ENCODE peak calls at places on chromosomes 11 and 22, in four cellular contexts. Y, N, G and K are unnamed samples.

GRCh38 chr11:29395555-29396072 is 621.2 kb downstream of the KCNA4 start:
- DNase-seq in N (no peak), G (no peak), Y (no peak), K (no peak)

GRCh38 chr11:1939006-1939626 is 8.0 kb upstream of the MRPL23 start:
- DNase-seq in N (no peak), G (no peak), Y (no peak), K (no peak)

GRCh38 chr11:57424802-57425564 is 1.9 kb downstream of the SLC43A3 start:
- DNase-seq in G (peak; percentile 20), N (peak; percentile 95), Y (peak; percentile 98), K (no peak)

GRCh38 chr11:35398881-35399280 is 20.5 kb downstream of the SLC1A2 start:
- DNase-seq in Y (no peak), G (no peak), N (no peak), K (no peak)

GRCh38 chr11:116851631-116852030 is 14.2 kb upstream of the APOA1 start:
- DNase-seq in N (no peak), G (no peak), Y (no peak), K (no peak)

GRCh38 chr11:134124660-134125451 is 56.0 kb downstream of the JAM3 start:
- DNase-seq in N (no peak), Y (peak; percentile 17), G (no peak), K (peak; percentile 77)

GRCh38 chr22:20060700-20061480 is 19.2 kb upstream of the DGCR8 start:
- DNase-seq in Y (no peak), G (no peak), N (no peak), K (peak; percentile 32)

GRCh38 chr11:11075515-11076171 is 217.8 kb upstream of the ZBED5 start:
- DNase-seq in G (no peak), Y (no peak), N (no peak), K (no peak)

GRCh38 chr22:30586414-30586813 is 5.3 kb downstream of the PES1 start:
- DNase-seq in G (no peak), Y (no peak), N (no peak), K (no peak)

GRCh38 chr11:128530119-128531091 is 57.0 kb downstream of the ETS1 start:
- DNase-seq in N (no peak), G (no peak), Y (no peak), K (no peak)

GRCh38 chr11:7671807-7672206 is 1.5 kb downstream of the CYB5R2 start:
- DNase-seq in N (peak; percentile 62), G (no peak), Y (no peak), K (no peak)

GRCh38 chr11:13009476-13009920 is 382 bp downstream of the RASSF10 start:
- DNase-seq in Y (no peak), G (no peak), N (no peak), K (no peak)

GRCh38 chr22:45064313-45065268 is 54.8 kb upstream of the PHF21B start:
- DNase-seq in N (peak; percentile 7), Y (peak; percentile 12), G (no peak), K (no peak)

GRCh38 chr11:17972987-17973386 is 39.9 kb downstream of the SERGEF start:
- DNase-seq in G (peak; percentile 23), N (no peak), Y (peak; percentile 50), K (peak; percentile 79)

GRCh38 chr11:14202263-14203173 is 156.5 kb downstream of the RRAS2 start:
- DNase-seq in Y (no peak), G (no peak), N (peak; percentile 2), K (no peak)

GRCh38 chr11:126370016-126370415 is 14.5 kb downstream of the ST3GAL4 start:
- DNase-seq in G (no peak), Y (no peak), N (no peak), K (no peak)

GRCh38 chr22:17303840-17304779 is 65.2 kb upstream of the CECR2 start:
- DNase-seq in N (peak; percentile 77), Y (no peak), G (no peak), K (no peak)

GRCh38 chr22:44638966-44639739 is 62.9 kb upstream of the PRR5 start:
- DNase-seq in G (no peak), N (no peak), Y (no peak), K (no peak)

GRCh38 chr11:17405232-17406005 is 17.0 kb upstream of the KCNJ11 start:
- DNase-seq in Y (peak; percentile 35), N (no peak), G (peak; percentile 37), K (peak; percentile 46)

GRCh38 chr11:113549611-113550061 is 74.4 kb upstream of the DRD2 start:
- DNase-seq in G (no peak), Y (peak; percentile 38), N (no peak), K (no peak)

GRCh38 chr11:829946-830294 is 2.2 kb downstream of the CRACR2B start:
- DNase-seq in G (no peak), Y (no peak), N (no peak), K (no peak)

GRCh38 chr11:24617856-24618255 is 121.0 kb downstream of the LUZP2 start:
- DNase-seq in Y (no peak), N (no peak), G (no peak), K (no peak)

DNA sequence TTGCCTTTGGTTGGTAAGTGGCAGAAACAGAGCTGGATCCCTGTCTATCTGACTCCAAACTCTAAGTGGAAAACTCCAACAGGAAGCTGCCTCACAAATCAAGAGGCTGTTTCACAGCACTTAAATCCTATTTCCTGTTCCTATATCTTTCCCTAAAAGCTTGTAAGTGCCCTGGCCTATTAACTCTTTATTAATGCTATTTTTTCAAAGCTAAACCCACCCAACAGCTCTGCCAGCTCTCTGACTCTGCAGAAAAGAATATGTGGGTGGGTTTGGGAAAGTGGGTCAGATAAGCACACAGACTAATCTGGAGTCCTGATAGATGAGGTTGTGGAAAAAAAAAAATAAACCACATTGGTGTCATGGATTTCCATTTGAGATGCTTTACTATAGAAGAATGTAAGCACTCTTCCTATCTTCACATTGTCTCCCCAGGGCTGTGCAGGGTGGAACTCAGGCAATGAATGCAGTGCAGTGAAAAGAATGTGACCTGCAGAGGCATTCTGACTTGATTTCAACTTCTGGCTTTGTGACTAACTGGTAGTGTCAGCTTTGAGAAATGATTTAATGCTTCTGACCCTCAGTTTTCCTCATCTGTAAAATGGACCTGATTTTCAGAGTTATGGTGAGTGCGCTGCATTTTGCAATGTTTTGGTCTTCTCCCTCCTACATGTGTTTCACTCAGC is 125.6 kb downstream of the AASDHPPT start:
- DNase-seq in G (no peak), Y (no peak), N (no peak), K (no peak)
- TF ChIP-seq MAX in G (no peak), Y (no peak), N (no peak), K (no peak)

GRCh38 chr11:67347964-67348749 is 5.2 kb downstream of the POLD4 start:
- DNase-seq in Y (peak; percentile 81), N (no peak), G (no peak), K (no peak)

GRCh38 chr11:67349036-67349435 is 4.3 kb downstream of the POLD4 start:
- DNase-seq in Y (no peak), G (no peak), N (no peak), K (no peak)

GRCh38 chr11:67345247-67345948 is 7.9 kb downstream of the POLD4 start:
- DNase-seq in N (peak; percentile 48), Y (no peak), G (no peak), K (no peak)

GRCh38 chr11:67344264-67344663 is 9.1 kb downstream of the POLD4 start:
- DNase-seq in N (no peak), G (no peak), Y (no peak), K (no peak)

GRCh38 chr11:67345949-67346819 is 7.2 kb downstream of the POLD4 start:
- DNase-seq in G (peak; percentile 32), N (peak; percentile 24), Y (peak; percentile 44), K (no peak)
- TF ChIP-seq ATF2 in G (no peak), N (no peak), Y (no peak), K (no peak)

GRCh38 chr22:36160499-36160942 is at the start of gene APOL3:
- DNase-seq in G (no peak), N (peak; percentile 60), Y (no peak), K (no peak)
- TF ChIP-seq CREM in G (no peak), N (no peak), Y (no peak), K (no peak)

GRCh38 chr11:22244986-22245592 is 52.2 kb downstream of the ANO5 start:
- DNase-seq in N (no peak), G (peak; percentile 20), Y (peak; percentile 22), K (peak; percentile 46)
- TF ChIP-seq MAX in N (no peak), G (no peak), Y (no peak), K (no peak)

DNA sequence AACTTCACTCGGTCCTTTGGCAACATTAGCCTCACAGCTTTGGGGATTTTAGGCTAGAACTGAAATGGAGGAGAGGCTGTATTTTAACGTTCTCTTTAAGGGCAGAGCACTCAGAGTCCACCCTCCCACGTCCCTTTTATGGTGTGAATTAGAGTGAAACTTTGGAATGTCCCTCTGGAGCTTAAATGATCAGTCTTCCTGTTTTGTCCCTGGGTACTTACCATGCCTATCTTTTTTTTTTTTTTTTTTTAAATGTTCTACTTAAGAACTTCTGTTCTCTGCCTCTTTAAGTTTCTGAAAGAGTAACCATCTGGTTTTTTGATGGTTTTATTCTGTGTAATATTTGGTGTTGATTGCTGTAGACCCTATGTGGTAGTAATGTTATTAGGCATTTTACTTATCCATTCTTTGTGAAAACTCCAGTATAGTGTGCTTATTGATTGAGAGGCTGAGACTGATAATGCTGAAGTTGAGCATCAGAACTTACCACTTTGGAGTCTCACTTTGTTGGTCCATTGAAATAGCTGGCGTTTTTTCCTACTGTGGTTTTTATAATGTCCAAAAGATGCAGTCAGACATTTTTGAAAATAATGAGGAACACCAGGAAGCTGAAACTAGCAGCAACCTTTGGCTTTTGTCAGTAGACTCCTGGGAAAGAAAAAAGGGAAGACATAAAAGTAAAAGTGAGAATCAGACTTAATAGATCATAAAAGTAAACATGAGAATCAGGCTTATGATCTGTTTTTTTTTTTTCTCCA is 11.6 kb downstream of the UVRAG start:
- DNase-seq in G (no peak), N (no peak), Y (no peak), K (no peak)
- TF ChIP-seq ATF2 in G (no peak), N (no peak), Y (no peak), K (no peak)

GRCh38 chr22:23119492-23120414 is 22.0 kb downstream of the RSPH14 start:
- DNase-seq in G (no peak), N (no peak), Y (peak; percentile 80), K (no peak)
- TF ChIP-seq CREM in G (no peak), N (no peak), Y (no peak), K (no peak)